ENCODE peak calls at places on chromosomes 3 and 15, in seven cellular contexts. One of them, this sample, is unnamed.

GRCh38 chr3:169420429-169420828 is 243.1 kb downstream of the MECOM start:
- DNase-seq in MM.1S: no peak
- DNase-seq in OCI-LY7: no peak
- DNase-seq in HCT116: no peak
- DNase-seq in SK-N-SH: no peak
- DNase-seq in PC-3: peak
- DNase-seq in neural progenitor cell: no peak
- DNase-seq in this sample: no peak

GRCh38 chr15:39581501-39582285 is 814 bp downstream of the THBS1 start:
- DNase-seq in PC-3: peak
- DNase-seq in SK-N-SH: peak
- DNase-seq in MM.1S: peak
- DNase-seq in HCT116: no peak
- DNase-seq in OCI-LY7: no peak
- DNase-seq in neural progenitor cell: peak
- DNase-seq in this sample: peak

GRCh38 chr3:67678665-67679064 is 24.3 kb upstream of the SUCLG2 start:
- DNase-seq in SK-N-SH: no peak
- DNase-seq in neural progenitor cell: no peak
- DNase-seq in OCI-LY7: peak
- DNase-seq in HCT116: no peak
- DNase-seq in MM.1S: peak
- DNase-seq in PC-3: no peak
- DNase-seq in this sample: no peak

GRCh38 chr15:48433226-48433886 is 102.1 kb downstream of the DUT start:
- DNase-seq in SK-N-SH: no peak
- DNase-seq in neural progenitor cell: no peak
- DNase-seq in HCT116: no peak
- DNase-seq in PC-3: peak
- DNase-seq in MM.1S: no peak
- DNase-seq in OCI-LY7: no peak
- DNase-seq in this sample: no peak

GRCh38 chr15:88909956-88910831 is 3.0 kb downstream of the MFGE8 start:
- DNase-seq in HCT116: no peak
- DNase-seq in PC-3: no peak
- DNase-seq in neural progenitor cell: no peak
- DNase-seq in OCI-LY7: no peak
- DNase-seq in MM.1S: no peak
- DNase-seq in SK-N-SH: no peak
- DNase-seq in this sample: no peak

GRCh38 chr3:108099679-108100428 is 9.0 kb upstream of the CD47 start:
- DNase-seq in HCT116: no peak
- DNase-seq in PC-3: no peak
- DNase-seq in neural progenitor cell: no peak
- DNase-seq in SK-N-SH: no peak
- DNase-seq in MM.1S: no peak
- DNase-seq in OCI-LY7: no peak
- DNase-seq in this sample: no peak

GRCh38 chr3:59775781-59776270 is 726.0 kb upstream of the CFAP20DC start:
- DNase-seq in HCT116: no peak
- DNase-seq in PC-3: no peak
- DNase-seq in OCI-LY7: no peak
- DNase-seq in neural progenitor cell: peak
- DNase-seq in MM.1S: no peak
- DNase-seq in SK-N-SH: peak
- DNase-seq in this sample: no peak

GRCh38 chr3:41050149-41050548 is 149.2 kb upstream of the CTNNB1 start:
- DNase-seq in neural progenitor cell: no peak
- DNase-seq in SK-N-SH: no peak
- DNase-seq in HCT116: no peak
- DNase-seq in MM.1S: no peak
- DNase-seq in PC-3: no peak
- DNase-seq in OCI-LY7: no peak
- DNase-seq in this sample: no peak

GRCh38 chr3:27591811-27592210 is 107.6 kb upstream of the SLC4A7 start:
- DNase-seq in HCT116: no peak
- DNase-seq in MM.1S: no peak
- DNase-seq in PC-3: no peak
- DNase-seq in neural progenitor cell: no peak
- DNase-seq in SK-N-SH: no peak
- DNase-seq in OCI-LY7: no peak
- DNase-seq in this sample: no peak

GRCh38 chr3:126460386-126460785 is 15.3 kb downstream of the ZXDC start:
- DNase-seq in PC-3: no peak
- DNase-seq in neural progenitor cell: no peak
- DNase-seq in SK-N-SH: no peak
- DNase-seq in OCI-LY7: no peak
- DNase-seq in MM.1S: no peak
- DNase-seq in HCT116: no peak
- DNase-seq in this sample: no peak

GRCh38 chr15:55687792-55688191 is 55.2 kb downstream of the PRTG start:
- DNase-seq in PC-3: no peak
- DNase-seq in MM.1S: no peak
- DNase-seq in neural progenitor cell: peak
- DNase-seq in SK-N-SH: no peak
- DNase-seq in HCT116: no peak
- DNase-seq in OCI-LY7: no peak
- DNase-seq in this sample: no peak

GRCh38 chr3:33652736-33653135 is 65.3 kb downstream of the CLASP2 start:
- DNase-seq in PC-3: no peak
- DNase-seq in MM.1S: no peak
- DNase-seq in OCI-LY7: no peak
- DNase-seq in HCT116: no peak
- DNase-seq in SK-N-SH: no peak
- DNase-seq in neural progenitor cell: no peak
- DNase-seq in this sample: no peak

GRCh38 chr15:68348064-68348463 is 70.5 kb downstream of the FEM1B start:
- DNase-seq in OCI-LY7: no peak
- DNase-seq in PC-3: no peak
- DNase-seq in HCT116: no peak
- DNase-seq in MM.1S: no peak
- DNase-seq in SK-N-SH: no peak
- DNase-seq in neural progenitor cell: no peak
- DNase-seq in this sample: no peak

GRCh38 chr3:61808526-61808925 is 247.2 kb downstream of the PTPRG start:
- DNase-seq in MM.1S: no peak
- DNase-seq in SK-N-SH: no peak
- DNase-seq in PC-3: no peak
- DNase-seq in OCI-LY7: no peak
- DNase-seq in HCT116: no peak
- DNase-seq in neural progenitor cell: no peak
- DNase-seq in this sample: no peak

GRCh38 chr3:119625451-119626153 is 27.9 kb downstream of the PLA1A start:
- DNase-seq in PC-3: no peak
- DNase-seq in SK-N-SH: no peak
- DNase-seq in OCI-LY7: no peak
- DNase-seq in MM.1S: no peak
- DNase-seq in neural progenitor cell: peak
- DNase-seq in HCT116: no peak
- DNase-seq in this sample: no peak

GRCh38 chr3:46883252-46884185 is 6.0 kb downstream of the PTH1R start:
- DNase-seq in neural progenitor cell: peak
- DNase-seq in PC-3: no peak
- DNase-seq in SK-N-SH: peak
- DNase-seq in MM.1S: peak
- DNase-seq in OCI-LY7: no peak
- DNase-seq in HCT116: no peak
- DNase-seq in this sample: peak

GRCh38 chr3:145882416-145882815 is 278.6 kb downstream of the PLOD2 start:
- DNase-seq in MM.1S: no peak
- DNase-seq in PC-3: no peak
- DNase-seq in HCT116: no peak
- DNase-seq in SK-N-SH: no peak
- DNase-seq in neural progenitor cell: no peak
- DNase-seq in OCI-LY7: no peak
- DNase-seq in this sample: no peak

GRCh38 chr3:194976049-194976451 is 290.4 kb downstream of the FAM43A start:
- DNase-seq in MM.1S: no peak
- DNase-seq in OCI-LY7: no peak
- DNase-seq in PC-3: no peak
- DNase-seq in neural progenitor cell: no peak
- DNase-seq in SK-N-SH: no peak
- DNase-seq in HCT116: no peak
- DNase-seq in this sample: no peak

GRCh38 chr3:39497753-39498152 is 30.3 kb downstream of the MOBP start:
- DNase-seq in OCI-LY7: no peak
- DNase-seq in SK-N-SH: no peak
- DNase-seq in MM.1S: peak
- DNase-seq in PC-3: no peak
- DNase-seq in HCT116: no peak
- DNase-seq in neural progenitor cell: no peak
- DNase-seq in this sample: no peak

GRCh38 chr3:131036200-131036816 is 9.6 kb downstream of the NEK11 start:
- DNase-seq in HCT116: no peak
- DNase-seq in MM.1S: no peak
- DNase-seq in OCI-LY7: no peak
- DNase-seq in SK-N-SH: no peak
- DNase-seq in neural progenitor cell: no peak
- DNase-seq in PC-3: peak
- DNase-seq in this sample: no peak

GRCh38 chr3:21533047-21533446 is 218.0 kb downstream of the ZNF385D start:
- DNase-seq in PC-3: no peak
- DNase-seq in OCI-LY7: no peak
- DNase-seq in MM.1S: no peak
- DNase-seq in HCT116: no peak
- DNase-seq in SK-N-SH: no peak
- DNase-seq in neural progenitor cell: no peak
- DNase-seq in this sample: no peak

GRCh38 chr15:40871749-40872617 is 2.1 kb downstream of the RHOV start:
- DNase-seq in OCI-LY7: no peak
- DNase-seq in SK-N-SH: no peak
- DNase-seq in PC-3: peak
- DNase-seq in HCT116: no peak
- DNase-seq in neural progenitor cell: no peak
- DNase-seq in MM.1S: no peak
- DNase-seq in this sample: peak

GRCh38 chr15:38625886-38626285 is 61.3 kb upstream of the RASGRP1 start:
- DNase-seq in HCT116: no peak
- DNase-seq in PC-3: no peak
- DNase-seq in SK-N-SH: no peak
- DNase-seq in MM.1S: no peak
- DNase-seq in neural progenitor cell: no peak
- DNase-seq in OCI-LY7: no peak
- DNase-seq in this sample: no peak

GRCh38 chr3:32562640-32563039 is 8.0 kb downstream of the DYNC1LI1 start:
- DNase-seq in HCT116: no peak
- DNase-seq in OCI-LY7: no peak
- DNase-seq in neural progenitor cell: no peak
- DNase-seq in SK-N-SH: no peak
- DNase-seq in PC-3: no peak
- DNase-seq in MM.1S: no peak
- DNase-seq in this sample: no peak
- TF ChIP-seq EZH2phosphoT487 in HCT116: no peak
- TF ChIP-seq EZH2phosphoT487 in OCI-LY7: no peak
- TF ChIP-seq EZH2phosphoT487 in neural progenitor cell: no peak
- TF ChIP-seq EZH2phosphoT487 in SK-N-SH: no peak
- TF ChIP-seq EZH2phosphoT487 in PC-3: no peak
- TF ChIP-seq EZH2phosphoT487 in MM.1S: no peak
- TF ChIP-seq EZH2phosphoT487 in this sample: no peak

DNA sequence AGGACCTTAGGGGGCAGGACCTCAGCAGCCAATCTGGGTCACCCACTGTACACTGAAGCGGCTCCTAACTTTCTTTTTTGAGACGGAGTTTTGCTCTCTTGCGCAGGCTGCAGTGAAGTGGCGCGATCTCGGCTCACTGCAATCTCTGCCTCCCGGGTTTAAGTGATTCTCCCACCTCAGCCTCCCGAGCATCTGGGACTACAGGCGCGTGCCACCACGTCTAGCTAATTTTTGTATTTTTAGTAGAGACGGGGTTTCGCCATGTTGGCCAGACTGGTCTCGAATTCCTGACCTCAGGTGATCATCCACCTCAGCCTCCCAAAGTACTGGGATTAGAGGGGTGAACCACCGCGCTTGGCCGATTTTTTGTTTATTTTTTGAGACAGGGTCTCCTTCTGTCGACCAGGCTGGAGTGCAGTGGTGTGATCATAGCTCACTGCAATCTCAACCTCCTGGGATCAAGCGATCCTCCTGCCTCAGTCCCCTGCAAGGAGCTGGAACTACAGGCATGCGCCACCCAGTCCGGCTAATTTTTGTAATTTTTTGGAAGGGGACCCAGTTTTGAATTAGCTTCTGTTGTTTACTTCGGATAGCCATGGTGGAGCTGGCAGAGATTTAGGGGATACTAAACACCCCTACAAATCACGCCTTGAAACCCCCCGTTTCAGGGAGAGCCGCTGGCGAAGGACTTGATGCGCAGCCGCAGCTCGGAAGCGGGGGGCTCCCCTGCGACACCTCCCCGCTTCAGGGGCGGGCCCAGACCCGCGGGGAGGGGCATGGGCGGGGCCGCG is 1.5 kb upstream of the CLK3 start:
- DNase-seq in OCI-LY7: no peak
- DNase-seq in neural progenitor cell: no peak
- DNase-seq in MM.1S: no peak
- DNase-seq in SK-N-SH: peak
- DNase-seq in HCT116: no peak
- DNase-seq in PC-3: no peak
- DNase-seq in this sample: no peak
- TF ChIP-seq EZH2phosphoT487 in OCI-LY7: no peak
- TF ChIP-seq EZH2phosphoT487 in neural progenitor cell: no peak
- TF ChIP-seq EZH2phosphoT487 in MM.1S: no peak
- TF ChIP-seq EZH2phosphoT487 in SK-N-SH: no peak
- TF ChIP-seq EZH2phosphoT487 in HCT116: no peak
- TF ChIP-seq EZH2phosphoT487 in PC-3: no peak
- TF ChIP-seq EZH2phosphoT487 in this sample: no peak

DNA sequence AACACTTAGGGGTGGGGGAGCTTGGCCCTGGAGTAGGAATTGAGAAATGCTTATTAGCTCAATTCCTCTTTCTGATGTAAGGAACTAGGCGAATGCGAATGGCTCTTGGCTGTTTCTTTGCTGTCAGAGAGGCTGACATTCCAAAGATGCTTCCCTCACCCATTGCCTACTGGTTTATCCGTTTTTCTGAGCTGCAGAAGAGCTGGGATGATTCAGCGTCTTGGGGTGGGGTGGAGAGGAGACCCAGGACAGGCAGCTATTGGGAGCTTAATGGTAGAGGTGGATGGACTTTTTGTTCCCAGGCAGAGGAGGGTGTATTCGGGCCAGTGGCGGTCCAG is 9.8 kb downstream of the PLEKHO2 start:
- DNase-seq in HCT116: no peak
- DNase-seq in SK-N-SH: no peak
- DNase-seq in MM.1S: no peak
- DNase-seq in PC-3: no peak
- DNase-seq in OCI-LY7: no peak
- DNase-seq in neural progenitor cell: peak
- DNase-seq in this sample: peak
- TF ChIP-seq EZH2phosphoT487 in HCT116: no peak
- TF ChIP-seq EZH2phosphoT487 in SK-N-SH: no peak
- TF ChIP-seq EZH2phosphoT487 in MM.1S: no peak
- TF ChIP-seq EZH2phosphoT487 in PC-3: no peak
- TF ChIP-seq EZH2phosphoT487 in OCI-LY7: no peak
- TF ChIP-seq EZH2phosphoT487 in neural progenitor cell: no peak
- TF ChIP-seq EZH2phosphoT487 in this sample: no peak

GRCh38 chr3:123158330-123158729 is 43.4 kb upstream of the SEC22A start:
- DNase-seq in HCT116: no peak
- DNase-seq in MM.1S: no peak
- DNase-seq in PC-3: peak
- DNase-seq in OCI-LY7: no peak
- DNase-seq in neural progenitor cell: no peak
- DNase-seq in SK-N-SH: peak
- DNase-seq in this sample: no peak
- TF ChIP-seq EZH2phosphoT487 in HCT116: no peak
- TF ChIP-seq EZH2phosphoT487 in MM.1S: no peak
- TF ChIP-seq EZH2phosphoT487 in PC-3: no peak
- TF ChIP-seq EZH2phosphoT487 in OCI-LY7: no peak
- TF ChIP-seq EZH2phosphoT487 in neural progenitor cell: no peak
- TF ChIP-seq EZH2phosphoT487 in SK-N-SH: no peak
- TF ChIP-seq EZH2phosphoT487 in this sample: no peak

This sample was measured in hepatocyte.